ENCODE peak calls at places on chromosomes 2 and 18, in four cellular contexts. M is neural crest cell, F is fibroblast of lung, K is astrocyte of the spinal cord. X is an unnamed sample.
A peak's percentile ranks its signal among the peaks of the same experiment; 100 is the strongest.

GRCh38 chr18:79329786-79330185 is 65.9 kb upstream of the NFATC1 start:
- DNase-seq in M (no peak), F (no peak), K (no peak), X (no peak)

GRCh38 chr2:10417551-10418335 is 30.4 kb downstream of the ODC1 start:
- DNase-seq in M (no peak), F (no peak), K (no peak), X (no peak)

GRCh38 chr2:120531365-120531764 is 185.4 kb downstream of the INHBB start:
- DNase-seq in M (no peak), F (no peak), K (no peak), X (no peak)

GRCh38 chr2:69773201-69773600 is 31.3 kb downstream of the ANXA4 start:
- DNase-seq in M (no peak), F (peak; percentile 66), K (peak; percentile 43), X (no peak)

GRCh38 chr18:80200171-80200931 is 47.0 kb downstream of the PARD6G start:
- DNase-seq in M (peak; percentile 18), F (no peak), K (no peak), X (peak; percentile 82)

GRCh38 chr2:233799087-233799665 is 21.0 kb downstream of the MROH2A start:
- DNase-seq in M (no peak), F (no peak), K (no peak), X (peak; percentile 11)

GRCh38 chr2:23434721-23435121 is 49.7 kb downstream of the KLHL29 start:
- DNase-seq in M (no peak), F (no peak), K (no peak), X (peak; percentile 18)

GRCh38 chr2:2466534-2466933 is 135.5 kb upstream of the MYT1L start:
- DNase-seq in M (no peak), F (no peak), K (no peak), X (no peak)

GRCh38 chr18:21958707-21959457 is 210.5 kb upstream of the GATA6 start:
- DNase-seq in M (no peak), F (no peak), K (no peak), X (no peak)

GRCh38 chr2:230807686-230808085 is 57.1 kb upstream of the ITM2C start:
- DNase-seq in M (no peak), F (no peak), K (no peak), X (no peak)

GRCh38 chr2:24932715-24933114 is 12.7 kb upstream of the ADCY3 start:
- DNase-seq in M (no peak), F (no peak), K (no peak), X (no peak)

GRCh38 chr18:51211552-51211951 is 14.1 kb upstream of the MEX3C start:
- DNase-seq in M (no peak), F (peak; percentile 94), K (peak; percentile 84), X (no peak)

GRCh38 chr2:42324244-42324643 is 36.8 kb downstream of the COX7A2L start:
- DNase-seq in M (no peak), F (no peak), K (no peak), X (no peak)

GRCh38 chr2:26178746-26179436 is 6.0 kb downstream of the GAREM2 start:
- DNase-seq in M (no peak), F (no peak), K (no peak), X (no peak)

GRCh38 chr2:235734168-235734567 is 240.3 kb downstream of the AGAP1 start:
- DNase-seq in M (no peak), F (no peak), K (no peak), X (no peak)

GRCh38 chr18:8130089-8130488 is 479.1 kb upstream of the RAB12 start:
- DNase-seq in M (no peak), F (no peak), K (no peak), X (no peak)

GRCh38 chr18:24227976-24228660 is 89.3 kb downstream of the CABYR start:
- DNase-seq in M (no peak), F (peak; percentile 85), K (peak; percentile 83), X (no peak)

GRCh38 chr18:58603365-58604067 is 25.4 kb downstream of the ALPK2 start:
- DNase-seq in M (no peak), F (peak; percentile 87), K (peak; percentile 78), X (no peak)

GRCh38 chr2:195471163-195471562 is 185.9 kb upstream of the SLC39A10 start:
- DNase-seq in M (no peak), F (no peak), K (no peak), X (no peak)

X was measured in WERI-Rb-1.